ENCODE peak calls at places on chromosome 17, in six cellular contexts. Y is HFFc6, E is T-cell, L is heart left ventricle, T is fibroblast of mammary gland, O is NCI-H82. A is an unnamed sample.

GRCh38 chr17:82505296-82505695 is 14.2 kb upstream of the FOXK2 start:
- DNase-seq in E (no peak), O (no peak), L (no peak), Y (no peak), T (no peak), A (no peak)

GRCh38 chr17:83143817-83144231 is 64.4 kb downstream of the METRNL start:
- DNase-seq in Y (no peak), T (no peak), E (no peak), L (no peak), O (no peak), A (no peak)

GRCh38 chr17:77723909-77724875 is 234.3 kb upstream of the TNRC6C start:
- DNase-seq in O (no peak), Y (no peak), E (no peak), T (no peak), L (no peak), A (no peak)

GRCh38 chr17:40567377-40567776 is 2.1 kb upstream of the CCR7 start:
- DNase-seq in E (no peak), Y (no peak), L (no peak), T (no peak), O (no peak), A (no peak)

GRCh38 chr17:3012926-3013581 is 50.4 kb downstream of the OR1D5 start:
- DNase-seq in Y (peak; percentile 7), O (peak; percentile 85), T (peak; percentile 65), E (peak; percentile 42), L (peak; percentile 62), A (peak; percentile 68)

GRCh38 chr17:33273271-33273670 is 19.8 kb downstream of the ASIC2 start:
- DNase-seq in L (no peak), E (no peak), T (no peak), Y (no peak), O (no peak), A (no peak)

GRCh38 chr17:49681336-49681735 is 3.4 kb upstream of the SPOP start:
- DNase-seq in L (no peak), Y (no peak), T (no peak), E (no peak), O (peak; percentile 44), A (no peak)

GRCh38 chr17:20156196-20157077 is 147.3 kb downstream of the SPECC1 start:
- DNase-seq in O (peak; percentile 66), E (no peak), T (peak; percentile 7), L (no peak), Y (no peak), A (peak; percentile 39)

GRCh38 chr17:39239640-39240314 is 14.0 kb upstream of the STAC2 start:
- DNase-seq in L (no peak), E (peak; percentile 70), O (peak; percentile 75), T (no peak), Y (no peak), A (peak; percentile 81)

GRCh38 chr17:45229681-45230409 is 8.2 kb downstream of the FMNL1 start:
- DNase-seq in T (no peak), Y (no peak), O (no peak), L (peak; percentile 61), E (no peak), A (no peak)

GRCh38 chr17:78343099-78343432 is 16.8 kb downstream of the SOCS3 start:
- DNase-seq in O (no peak), L (peak; percentile 93), Y (peak; percentile 88), T (peak; percentile 90), E (no peak), A (no peak)

GRCh38 chr17:71115669-71115972 is 946.3 kb downstream of the KCNJ2 start:
- DNase-seq in O (no peak), Y (no peak), E (no peak), T (peak; percentile 68), L (no peak), A (no peak)

GRCh38 chr17:20952183-20952582 is 90.6 kb downstream of the USP22 start:
- DNase-seq in E (no peak), O (no peak), T (no peak), L (no peak), Y (no peak), A (no peak)

GRCh38 chr17:1294157-1294717 is 14.8 kb downstream of the TRARG1 start:
- DNase-seq in L (no peak), O (no peak), T (no peak), E (peak; percentile 85), Y (no peak), A (no peak)

GRCh38 chr17:48814504-48814903 is 2.5 kb downstream of the TTLL6 start:
- DNase-seq in T (peak; percentile 55), O (peak; percentile 79), L (peak; percentile 52), E (peak; percentile 61), Y (peak; percentile 17), A (peak; percentile 77)

GRCh38 chr17:76753061-76753961 is 15.4 kb downstream of the MFSD11 start:
- DNase-seq in O (no peak), E (peak; percentile 47), Y (no peak), T (no peak), L (no peak), A (no peak)

GRCh38 chr17:42525221-42525620 is 10.8 kb upstream of the NAGLU start:
- DNase-seq in L (no peak), E (no peak), Y (peak; percentile 68), T (peak; percentile 58), O (no peak), A (no peak)

GRCh38 chr17:50062323-50063243 is 6.7 kb downstream of the ITGA3 start:
- DNase-seq in Y (peak; percentile 92), O (no peak), L (peak; percentile 93), T (peak; percentile 78), E (no peak), A (no peak)

A was measured in WERI-Rb-1.